ENCODE peak calls at places on chromosomes 16 and 17, in six cellular contexts. D is HCT116, L is D721Med, P is tibial nerve, T is cardiac muscle cell, S is heart left ventricle. Z is an unnamed sample.

GRCh38 chr17:13474073-13474800 is 127.5 kb downstream of the HS3ST3A1 start:
- DNase-seq in D (no peak), S (no peak), T (no peak), L (no peak), P (no peak), Z (no peak)

GRCh38 chr16:24677388-24677787 is 52.1 kb upstream of the TNRC6A start:
- DNase-seq in T (no peak), S (no peak), P (no peak), D (no peak), L (no peak), Z (no peak)

GRCh38 chr16:69373019-69373418 is 12.8 kb downstream of the TERF2 start:
- DNase-seq in D (no peak), P (no peak), L (no peak), T (no peak), S (no peak), Z (no peak)

GRCh38 chr16:23160574-23160973 is 11.3 kb upstream of the USP31 start:
- DNase-seq in P (no peak), S (no peak), D (no peak), L (no peak), T (no peak), Z (no peak)

GRCh38 chr17:16989230-16989952 is 17.5 kb upstream of the TNFRSF13B start:
- DNase-seq in D (no peak), T (no peak), L (no peak), S (no peak), P (no peak), Z (peak)

GRCh38 chr16:56226840-56227525 is 35.7 kb downstream of the GNAO1 start:
- DNase-seq in D (no peak), P (no peak), S (no peak), L (no peak), T (no peak), Z (no peak)

GRCh38 chr17:72556944-72557826 is 436.4 kb downstream of the SOX9 start:
- DNase-seq in L (peak), D (peak), T (peak), S (peak), P (peak), Z (peak)

GRCh38 chr16:77834600-77834963 is 46.2 kb downstream of the VAT1L start:
- DNase-seq in L (no peak), D (no peak), T (no peak), P (no peak), S (no peak), Z (no peak)

GRCh38 chr17:55175788-55176425 is 88.9 kb upstream of the HLF start:
- DNase-seq in S (no peak), D (no peak), L (no peak), T (no peak), P (no peak), Z (no peak)

GRCh38 chr17:18224428-18225120 is 861 bp upstream of the LLGL1 start:
- DNase-seq in S (peak), T (peak), L (no peak), D (no peak), P (no peak), Z (no peak)

GRCh38 chr16:56298948-56299602 is 107.8 kb downstream of the GNAO1 start:
- DNase-seq in L (no peak), D (no peak), T (no peak), S (peak), P (peak), Z (no peak)

GRCh38 chr16:85151603-85152413 is 39.5 kb upstream of the CIBAR2 start:
- DNase-seq in D (no peak), T (no peak), S (peak), P (peak), L (no peak), Z (peak)

GRCh38 chr16:84360170-84360569 is 8.2 kb upstream of the ATP2C2 start:
- DNase-seq in D (no peak), S (no peak), L (no peak), T (no peak), P (no peak), Z (no peak)

GRCh38 chr17:43581581-43581980 is 35.4 kb upstream of the ETV4 start:
- DNase-seq in D (no peak), L (no peak), S (no peak), P (no peak), T (no peak), Z (no peak)

GRCh38 chr16:27049117-27049516 is 17.6 kb upstream of the C16orf82 start:
- DNase-seq in D (no peak), P (no peak), S (no peak), T (no peak), L (no peak), Z (no peak)

GRCh38 chr16:24507959-24508358 is 31.4 kb upstream of the RBBP6 start:
- DNase-seq in S (no peak), P (no peak), T (no peak), D (no peak), L (no peak), Z (no peak)

GRCh38 chr16:9165601-9166220 is 74.3 kb downstream of the HAPSTR1 start:
- DNase-seq in T (no peak), S (no peak), L (no peak), D (no peak), P (no peak), Z (no peak)

GRCh38 chr17:48578616-48579560 is 738 bp upstream of the HOXB4 start:
- DNase-seq in T (no peak), L (no peak), D (no peak), S (no peak), P (no peak), Z (no peak)

GRCh38 chr17:11264183-11264871 is 23.3 kb downstream of the SHISA6 start:
- DNase-seq in T (no peak), L (no peak), D (peak), P (no peak), S (no peak), Z (no peak)
- TF ChIP-seq CTCF in T (no peak), L (no peak), D (no peak), P (no peak), S (peak), Z (no peak)

DNA sequence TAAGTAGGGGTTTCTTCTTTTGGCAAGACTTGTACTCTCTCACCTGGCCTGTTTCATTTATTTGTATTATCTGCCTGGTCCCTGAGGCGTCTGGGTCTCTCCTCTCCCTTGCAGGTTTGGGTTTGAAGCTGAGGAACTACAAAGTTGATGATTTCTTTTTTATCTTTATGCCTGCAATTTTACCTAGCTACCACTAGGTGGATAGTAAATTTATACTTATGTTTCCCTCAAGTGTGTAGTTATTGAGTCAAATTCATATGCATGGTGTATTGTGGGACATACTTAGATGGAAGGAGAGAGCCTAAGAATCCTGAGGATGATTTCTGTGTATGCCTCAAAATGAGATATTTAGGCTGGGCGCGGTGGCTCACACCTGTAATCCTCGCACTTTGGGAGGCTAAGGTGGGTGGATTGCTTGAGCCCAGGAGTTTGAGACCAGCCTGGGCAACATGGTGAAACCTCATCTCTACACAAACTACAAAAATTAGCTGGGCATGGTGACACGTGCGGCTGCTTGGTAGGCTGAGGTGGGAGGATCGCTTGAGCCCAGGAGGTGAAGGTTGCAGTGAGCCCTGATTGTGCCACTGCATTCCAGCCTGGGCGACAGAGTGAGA is 13.6 kb downstream of the TMEM98 start:
- DNase-seq in L (no peak), S (no peak), P (no peak), D (no peak), T (no peak), Z (no peak)
- TF ChIP-seq CTCF in L (peak), S (no peak), P (no peak), D (no peak), T (peak), Z (no peak)

GRCh38 chr17:65918921-65919546 is 272.9 kb downstream of the CEP112 start:
- DNase-seq in P (no peak), T (peak), L (no peak), S (no peak), D (no peak), Z (no peak)
- TF ChIP-seq CTCF in P (no peak), T (peak), L (peak), S (peak), D (no peak), Z (no peak)

GRCh38 chr16:87956771-87957279 is 5.6 kb downstream of the BANP start:
- DNase-seq in L (no peak), S (no peak), D (no peak), P (no peak), T (no peak), Z (peak)
- TF ChIP-seq CTCF in L (peak), S (no peak), D (no peak), P (no peak), T (peak), Z (peak)

DNA sequence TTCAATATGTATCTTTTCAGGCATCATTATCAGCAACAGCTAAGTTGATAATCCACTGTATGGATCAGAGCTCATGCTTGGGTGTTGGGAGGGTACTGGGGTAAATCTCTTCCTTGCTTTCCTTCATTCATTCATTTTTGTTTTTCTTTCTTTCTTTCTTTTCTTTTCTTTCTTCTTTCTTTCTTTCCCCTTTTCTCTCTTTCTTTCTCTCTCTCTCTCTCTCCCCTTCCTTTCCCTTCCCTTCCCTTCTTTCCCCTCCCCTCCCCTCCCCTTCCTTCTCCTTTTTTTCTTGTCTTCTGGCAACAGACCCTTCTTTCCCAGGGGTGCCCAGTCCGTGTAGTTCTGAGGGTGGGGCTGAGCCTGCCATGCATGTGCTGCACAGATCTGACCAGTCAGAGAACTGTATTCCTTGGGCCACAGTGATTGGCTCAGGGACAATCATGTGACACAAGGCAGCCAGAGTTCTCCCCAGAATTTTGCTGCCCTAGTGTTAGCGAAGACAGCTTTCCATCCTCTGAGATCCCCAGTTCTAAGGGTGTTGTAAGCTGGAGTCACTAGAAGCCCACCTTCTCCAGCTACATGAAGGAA is 25.5 kb upstream of the BRD7 start:
- DNase-seq in L (no peak), P (no peak), D (no peak), T (no peak), S (no peak), Z (no peak)
- TF ChIP-seq CTCF in L (no peak), P (no peak), D (no peak), T (no peak), S (no peak), Z (no peak)

DNA sequence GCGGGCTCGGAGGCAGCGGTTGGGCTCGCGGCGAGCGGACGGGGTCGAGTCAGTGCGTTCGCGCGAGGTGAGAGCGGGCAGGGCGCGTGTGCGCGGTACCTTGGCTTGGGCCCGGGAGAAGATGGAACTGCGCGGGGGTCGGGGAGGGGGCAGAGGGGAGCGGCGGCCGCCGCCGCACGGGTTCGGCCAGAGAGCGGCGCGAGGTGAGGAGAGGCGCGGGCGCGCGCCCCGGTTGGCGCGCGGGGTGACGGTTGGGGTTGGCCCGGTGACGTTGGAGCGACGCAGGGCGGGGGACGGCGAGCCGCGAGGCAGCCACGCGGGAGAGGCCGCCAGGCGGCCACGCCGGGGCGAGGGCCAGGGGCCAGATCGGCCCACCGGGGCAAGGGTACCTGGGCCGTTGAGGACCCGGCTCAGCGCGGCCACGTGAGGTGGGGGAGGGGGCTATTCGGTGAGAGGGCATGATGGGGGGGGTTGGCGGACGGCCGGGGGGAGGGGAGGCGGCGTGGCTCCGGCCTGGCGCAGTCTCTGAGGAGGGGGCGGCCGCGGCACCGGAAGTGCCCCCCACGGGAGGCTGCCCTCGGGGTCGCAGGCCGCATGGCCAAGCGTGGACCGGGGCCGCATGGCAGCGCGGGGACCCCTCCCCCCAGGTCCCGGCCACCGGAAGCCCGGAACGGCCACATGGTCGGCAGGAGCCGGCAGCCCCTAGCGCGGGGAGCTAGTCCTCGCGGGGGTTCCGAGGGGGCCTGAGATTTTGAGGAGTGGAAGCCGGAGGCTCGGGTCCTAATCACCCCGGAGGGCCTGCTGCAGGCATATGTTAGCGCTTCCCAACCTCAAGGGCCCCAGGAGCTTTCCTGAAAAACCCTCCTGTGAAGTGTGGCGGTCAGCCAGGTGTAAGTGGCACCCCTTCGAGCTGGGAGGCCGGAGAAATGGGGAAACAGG is 527 bp downstream of the EIF5A start:
- DNase-seq in D (no peak), P (no peak), S (peak), T (peak), L (no peak), Z (no peak)
- TF ChIP-seq CTCF in D (no peak), P (no peak), S (no peak), T (peak), L (no peak), Z (no peak)

DNA sequence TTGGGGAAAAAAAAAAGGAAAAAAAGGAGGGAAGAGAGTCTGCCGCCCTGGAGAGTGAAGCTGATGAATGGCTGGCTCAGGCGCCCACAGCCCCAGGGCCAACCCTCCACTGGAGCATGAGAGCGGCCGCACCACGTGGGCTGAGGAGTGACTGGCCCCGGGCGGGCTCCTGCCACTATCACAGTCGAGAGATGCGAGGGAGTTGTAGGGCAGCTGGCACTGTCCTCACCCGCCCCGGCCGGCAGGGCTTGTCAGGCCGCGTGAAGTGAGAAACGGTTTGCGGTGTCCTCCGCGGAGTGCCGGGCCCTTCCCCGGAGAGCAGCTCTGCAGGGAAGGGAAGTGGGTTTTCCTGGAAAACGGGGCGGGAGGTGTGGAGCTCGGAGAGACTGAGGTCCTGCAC is 45.9 kb downstream of the JPH3 start:
- DNase-seq in D (no peak), P (no peak), S (no peak), L (no peak), T (no peak), Z (no peak)
- TF ChIP-seq CTCF in D (no peak), P (no peak), S (no peak), L (no peak), T (no peak), Z (no peak)

DNA sequence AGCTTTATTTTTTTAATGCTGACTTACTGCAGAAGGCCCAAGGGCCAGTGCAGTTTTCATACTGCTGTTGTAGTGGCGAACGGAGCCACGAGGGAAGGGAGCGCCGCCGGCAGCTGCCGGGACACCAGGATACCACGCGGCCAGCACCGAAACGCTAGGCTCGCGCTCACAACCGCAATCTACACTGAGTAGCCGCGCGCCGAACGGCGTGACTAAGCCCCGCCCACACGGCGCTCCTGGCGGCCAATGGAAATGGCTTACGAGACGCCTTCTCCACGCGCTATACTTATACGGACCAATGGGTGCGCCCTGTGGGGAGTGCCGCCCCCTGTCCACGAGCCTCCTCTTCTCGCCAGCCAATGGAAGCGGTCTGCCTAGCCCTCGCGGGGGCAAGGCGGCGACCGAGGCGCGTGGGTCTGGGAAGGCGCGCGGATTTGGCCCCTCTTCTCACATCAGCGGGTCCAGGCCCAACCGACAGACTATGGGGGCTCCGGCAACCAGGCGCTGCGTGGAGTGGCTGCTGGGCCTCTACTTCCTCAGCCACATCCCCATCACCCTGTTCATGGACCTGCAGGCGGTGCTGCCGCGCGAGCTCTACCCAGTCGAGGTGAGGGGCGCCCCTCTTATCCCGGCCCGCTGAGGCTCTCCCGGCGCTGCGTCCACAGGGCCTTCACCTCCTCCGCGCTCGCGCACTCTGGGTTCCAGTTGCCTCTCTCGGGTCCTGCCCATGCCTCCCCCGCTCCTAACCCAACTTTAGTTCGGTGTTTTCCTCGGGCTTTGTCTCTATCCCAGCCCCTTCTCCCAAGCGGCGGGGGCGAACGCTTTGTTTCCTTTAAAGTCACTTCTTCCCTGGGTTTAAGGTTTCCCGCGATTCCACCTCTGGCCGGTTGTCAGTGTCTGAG is at the start of gene TMEM97:
- DNase-seq in S (peak), T (peak), P (peak), L (peak), D (peak), Z (peak)
- TF ChIP-seq CTCF in S (peak), T (peak), P (peak), L (no peak), D (no peak), Z (no peak)

DNA sequence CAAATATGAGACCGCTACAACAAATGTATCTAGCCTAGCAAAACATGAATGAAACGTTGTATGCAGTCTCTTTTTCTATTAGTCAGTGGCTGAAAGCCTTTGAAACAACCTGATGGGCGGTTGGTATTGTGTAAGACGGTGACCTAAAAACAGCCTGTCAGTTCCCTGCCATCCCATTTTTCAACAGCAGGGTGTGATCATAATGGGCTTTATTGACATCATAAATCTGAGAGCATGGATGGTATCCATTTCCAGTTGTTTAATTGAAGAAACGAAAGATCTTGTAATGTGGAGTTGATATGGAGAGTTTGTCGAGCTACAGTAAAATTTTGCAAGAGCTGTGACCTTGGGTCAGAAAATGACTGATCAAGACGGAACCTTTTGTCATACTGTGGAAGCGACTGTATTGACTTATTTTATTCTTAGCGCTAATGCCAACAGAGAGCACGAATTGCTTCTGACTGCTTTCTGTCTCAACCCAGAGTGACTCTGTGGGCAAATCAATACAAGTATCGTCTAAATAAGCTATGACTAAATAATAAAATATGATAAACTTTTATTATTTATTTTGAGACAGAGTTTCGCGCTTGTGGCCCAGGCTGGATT is 12.3 kb upstream of the MEIOB start:
- DNase-seq in S (no peak), P (no peak), D (peak), L (no peak), T (no peak), Z (no peak)
- TF ChIP-seq CTCF in S (no peak), P (no peak), D (peak), L (peak), T (peak), Z (no peak)

DNA sequence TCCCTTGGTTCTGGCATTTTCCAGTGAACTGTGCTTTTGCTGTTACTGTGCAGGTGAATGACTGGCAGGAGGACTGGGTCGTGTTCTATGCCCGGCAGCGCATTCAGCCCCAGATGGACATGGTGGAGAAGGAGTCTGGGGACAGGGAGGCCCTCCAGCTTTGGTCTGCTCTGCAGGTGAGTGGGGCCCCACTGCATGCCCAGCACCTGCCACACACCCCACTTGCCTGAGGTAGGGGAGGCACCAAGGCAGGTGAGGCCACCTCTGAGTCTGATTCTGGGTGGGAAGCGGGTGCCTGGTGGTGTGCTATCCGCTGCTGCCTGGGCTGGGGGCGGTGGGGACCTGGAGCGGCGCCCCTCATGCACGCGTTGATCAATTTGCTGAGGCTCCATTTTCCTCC is 9.0 kb upstream of the FN3K start:
- DNase-seq in L (no peak), S (no peak), D (no peak), P (no peak), T (no peak), Z (no peak)
- TF ChIP-seq CTCF in L (no peak), S (no peak), D (no peak), P (no peak), T (no peak), Z (no peak)

Z was measured in GM20000.